ENCODE peak calls at places on chromosomes 7 and 10, in nine cellular contexts. N is natural killer cell; T is activated T-cell treated with anti-CD3 and anti-CD28 coated beads, Interleukin-2, amount 50 U/mL, for 72 hours; A is memory B cell; J is A549; F is lower lobe of right lung; Z is HCT116; M is esophagus mucosa; Y is Panc1. P is an unnamed sample.

GRCh38 chr7:17674956-17675300 is 265.4 kb downstream of the SNX13 start:
- ATAC-seq in N (no peak), T (no peak), A (no peak), J (no peak), F (no peak), Z (no peak), M (no peak), Y (no peak), P (no peak)

GRCh38 chr10:126504051-126504760 is 115.9 kb upstream of the ADAM12 start:
- ATAC-seq in N (no peak), T (no peak), A (peak; percentile 41), J (peak; percentile 96), F (peak; percentile 77), Z (peak; percentile 96), M (peak; percentile 67), Y (peak; percentile 88), P (peak; percentile 55)

GRCh38 chr10:96025566-96025965 is 17.8 kb upstream of the CCNJ start:
- ATAC-seq in N (no peak), T (peak; percentile 69), A (peak; percentile 56), J (peak; percentile 97), F (no peak), Z (peak; percentile 100), M (peak; percentile 81), Y (peak; percentile 94), P (peak; percentile 12)

GRCh38 chr7:37786741-37787569 is 61.4 kb upstream of the NME8 start:
- ATAC-seq in N (peak; percentile 57), T (peak; percentile 50), A (peak; percentile 91), J (no peak), F (peak; percentile 57), Z (no peak), M (peak; percentile 25), Y (no peak), P (peak; percentile 73)

GRCh38 chr10:78375854-78376785 is 342.5 kb downstream of the RPS24 start:
- ATAC-seq in N (no peak), T (no peak), A (no peak), J (no peak), F (no peak), Z (no peak), M (no peak), Y (no peak), P (no peak)

GRCh38 chr7:44650772-44651171 is 44.3 kb downstream of the OGDH start:
- ATAC-seq in N (no peak), T (no peak), A (no peak), J (no peak), F (no peak), Z (no peak), M (peak; percentile 35), Y (no peak), P (no peak)

GRCh38 chr10:16756561-16757221 is 60.5 kb downstream of the RSU1 start:
- ATAC-seq in N (no peak), T (no peak), A (no peak), J (no peak), F (no peak), Z (no peak), M (peak; percentile 8), Y (no peak), P (no peak)

GRCh38 chr7:1547777-1548437 is 8.1 kb downstream of the TMEM184A start:
- ATAC-seq in N (no peak), T (no peak), A (peak; percentile 14), J (peak; percentile 0), F (no peak), Z (no peak), M (no peak), Y (no peak), P (no peak)

GRCh38 chr7:127885843-127886242 is 145.4 kb downstream of the LRRC4 start:
- ATAC-seq in N (no peak), T (no peak), A (no peak), J (peak; percentile 44), F (peak; percentile 24), Z (no peak), M (no peak), Y (no peak), P (no peak)

GRCh38 chr7:92769361-92769633 is 67.1 kb downstream of the CDK6 start:
- ATAC-seq in N (no peak), T (no peak), A (no peak), J (no peak), F (no peak), Z (no peak), M (no peak), Y (no peak), P (peak; percentile 19)

GRCh38 chr7:146781352-146782116 is 664.9 kb downstream of the CNTNAP2 start:
- ATAC-seq in N (no peak), T (no peak), A (no peak), J (no peak), F (no peak), Z (no peak), M (no peak), Y (no peak), P (no peak)

GRCh38 chr10:79221110-79222051 is 125.9 kb upstream of the PPIF start:
- ATAC-seq in N (no peak), T (no peak), A (no peak), J (no peak), F (peak; percentile 2), Z (no peak), M (peak; percentile 69), Y (no peak), P (no peak)

GRCh38 chr10:26446258-26446657 is 8.1 kb downstream of the APBB1IP start:
- ATAC-seq in N (peak; percentile 48), T (peak; percentile 21), A (no peak), J (no peak), F (peak; percentile 29), Z (no peak), M (peak; percentile 26), Y (no peak), P (peak; percentile 17)

GRCh38 chr10:113423877-113424276 is 129.0 kb upstream of the HABP2 start:
- ATAC-seq in N (no peak), T (no peak), A (no peak), J (no peak), F (no peak), Z (no peak), M (no peak), Y (no peak), P (no peak)

GRCh38 chr7:47550788-47551470 is 31.0 kb downstream of the TNS3 start:
- ATAC-seq in N (no peak), T (no peak), A (no peak), J (peak; percentile 4), F (no peak), Z (no peak), M (no peak), Y (no peak), P (no peak)

GRCh38 chr10:116589911-116590310 is 848 bp upstream of the PNLIPRP1 start:
- ATAC-seq in N (no peak), T (no peak), A (no peak), J (no peak), F (peak; percentile 93), Z (no peak), M (no peak), Y (no peak), P (no peak)

GRCh38 chr7:37552021-37552420 is 103.4 kb upstream of the ELMO1 start:
- ATAC-seq in N (no peak), T (no peak), A (no peak), J (no peak), F (no peak), Z (no peak), M (no peak), Y (no peak), P (no peak)